ENCODE peak calls at places on chromosome 11, in nine cellular contexts. N is Calu3; F is Peyer's patch; V is aorta; D is stimulated activated naive CD4-positive, alpha-beta T cell treated with Interleukin-2 at 50 U/mL for 16 hours; U is colonic mucosa; S is HS-27A; G is stimulated activated CD4-positive, alpha-beta T cell treated with anti-CD3 and anti-CD28 coated beads, Interleukin-2, amount 100 ng/mL, for 48 hours; W is NAMALWA. X is an unnamed sample.

GRCh38 chr11:84901986-84902385 is 725.2 kb downstream of the DLG2 start:
- DNase-seq in N (no peak), F (no peak), V (no peak), D (no peak), U (no peak), S (no peak), G (no peak), W (no peak), X (no peak)

GRCh38 chr11:96021901-96022650 is 98.2 kb upstream of the MTMR2 start:
- DNase-seq in N (no peak), F (no peak), V (no peak), D (no peak), U (no peak), S (no peak), G (no peak), W (no peak), X (no peak)

GRCh38 chr11:112238041-112238440 is 11.8 kb downstream of the PTS start:
- DNase-seq in N (no peak), F (no peak), V (no peak), D (no peak), U (no peak), S (no peak), G (no peak), W (no peak), X (no peak)

GRCh38 chr11:118438314-118438931 is 2.1 kb downstream of the KMT2A start:
- DNase-seq in N (peak; percentile 26), F (no peak), V (peak; percentile 70), D (peak; percentile 56), U (peak; percentile 62), S (no peak), G (peak; percentile 28), W (peak; percentile 72), X (no peak)

GRCh38 chr11:75869661-75870455 is 54.8 kb downstream of the UVRAG start:
- DNase-seq in N (no peak), F (no peak), V (no peak), D (no peak), U (no peak), S (no peak), G (no peak), W (no peak), X (no peak)

GRCh38 chr11:11426226-11426915 is 73.3 kb upstream of the CSNK2A3 start:
- DNase-seq in N (no peak), F (no peak), V (no peak), D (no peak), U (no peak), S (no peak), G (no peak), W (no peak), X (no peak)

GRCh38 chr11:120467627-120468026 is 43.9 kb upstream of the GRIK4 start:
- DNase-seq in N (no peak), F (no peak), V (no peak), D (no peak), U (no peak), S (peak; percentile 11), G (no peak), W (no peak), X (no peak)

GRCh38 chr11:127006311-127006710 is 5.7 kb upstream of the KIRREL3 start:
- DNase-seq in N (no peak), F (no peak), V (no peak), D (no peak), U (no peak), S (no peak), G (no peak), W (no peak), X (no peak)

GRCh38 chr11:121961228-121961860 is 154.7 kb downstream of the BLID start:
- DNase-seq in N (no peak), F (no peak), V (no peak), D (no peak), U (no peak), S (no peak), G (no peak), W (no peak), X (no peak)

GRCh38 chr11:48111941-48112340 is 104.7 kb upstream of the OR4B1 start:
- DNase-seq in N (no peak), F (no peak), V (no peak), D (no peak), U (no peak), S (no peak), G (no peak), W (no peak), X (no peak)

GRCh38 chr11:130211144-130211543 is 51.6 kb downstream of the ST14 start:
- DNase-seq in N (no peak), F (peak; percentile 16), V (no peak), D (no peak), U (peak; percentile 12), S (no peak), G (no peak), W (peak; percentile 25), X (no peak)

GRCh38 chr11:17267576-17267975 is 9.0 kb upstream of the NUCB2 start:
- DNase-seq in N (peak; percentile 50), F (no peak), V (no peak), D (no peak), U (no peak), S (peak; percentile 50), G (no peak), W (no peak), X (no peak)

GRCh38 chr11:104694259-104695070 is 203.8 kb downstream of the CASP12 start:
- DNase-seq in N (no peak), F (no peak), V (no peak), D (no peak), U (no peak), S (peak; percentile 53), G (no peak), W (no peak), X (no peak)

GRCh38 chr11:17898782-17899181 is 114.1 kb downstream of the SERGEF start:
- DNase-seq in N (no peak), F (no peak), V (no peak), D (no peak), U (no peak), S (no peak), G (no peak), W (no peak), X (no peak)

GRCh38 chr11:94664336-94664735 is 97.2 kb downstream of the PIWIL4 start:
- DNase-seq in N (peak; percentile 57), F (no peak), V (no peak), D (no peak), U (no peak), S (no peak), G (no peak), W (no peak), X (no peak)

GRCh38 chr11:89405629-89406028 is 85.5 kb downstream of the NOX4 start:
- DNase-seq in N (no peak), F (no peak), V (no peak), D (no peak), U (no peak), S (no peak), G (no peak), W (peak; percentile 22), X (no peak)

GRCh38 chr11:12889243-12889642 is 119.9 kb upstream of the RASSF10 start:
- DNase-seq in N (no peak), F (no peak), V (peak; percentile 78), D (no peak), U (no peak), S (no peak), G (no peak), W (no peak), X (no peak)

GRCh38 chr11:17014774-17015638 is 792 bp upstream of the PLEKHA7 start:
- DNase-seq in N (peak; percentile 75), F (peak; percentile 68), V (no peak), D (peak; percentile 15), U (peak; percentile 69), S (no peak), G (no peak), W (peak; percentile 64), X (peak; percentile 32)

GRCh38 chr11:44755553-44756505 is 29.1 kb downstream of the TSPAN18 start:
- DNase-seq in N (no peak), F (no peak), V (no peak), D (no peak), U (no peak), S (no peak), G (no peak), W (no peak), X (no peak)

GRCh38 chr11:128956401-128957203 is 13.9 kb upstream of the TP53AIP1 start:
- DNase-seq in N (peak; percentile 41), F (no peak), V (no peak), D (no peak), U (peak; percentile 60), S (peak; percentile 14), G (peak; percentile 10), W (peak; percentile 78), X (peak; percentile 67)

GRCh38 chr11:113603277-113604059 is 102.6 kb downstream of the TMPRSS5 start:
- DNase-seq in N (no peak), F (no peak), V (peak; percentile 69), D (no peak), U (no peak), S (no peak), G (no peak), W (no peak), X (no peak)

GRCh38 chr11:38173671-38174070 is 1575.6 kb upstream of the RAG2 start:
- DNase-seq in N (no peak), F (no peak), V (no peak), D (no peak), U (no peak), S (no peak), G (no peak), W (no peak), X (no peak)

GRCh38 chr11:64864135-64864472 is 14.3 kb downstream of the EHD1 start:
- DNase-seq in N (no peak), F (no peak), V (no peak), D (no peak), U (no peak), S (no peak), G (no peak), W (no peak), X (no peak)